ENCODE peak calls at places on chromosome 18, in four cellular contexts. N, B, J and R are unnamed samples.

GRCh38 chr18:52822160-52822559 is 482.2 kb downstream of the DCC start:
- DNase-seq in N (no peak), B (no peak), J (no peak), R (no peak)

GRCh38 chr18:46152808-46153617 is 48.8 kb downstream of the HAUS1 start:
- DNase-seq in N (no peak), B (no peak), J (no peak), R (peak; percentile 26)

GRCh38 chr18:389658-390357 is 110.7 kb downstream of the COLEC12 start:
- DNase-seq in N (peak; percentile 22), B (no peak), J (no peak), R (no peak)

GRCh38 chr18:51447351-51447896 is 249.9 kb upstream of the MEX3C start:
- DNase-seq in N (no peak), B (no peak), J (no peak), R (no peak)

GRCh38 chr18:2905802-2906521 is 59.2 kb downstream of the EMILIN2 start:
- DNase-seq in N (no peak), B (peak; percentile 83), J (peak; percentile 20), R (peak; percentile 88)

GRCh38 chr18:55106906-55107305 is 147.6 kb upstream of the CCDC68 start:
- DNase-seq in N (no peak), B (no peak), J (no peak), R (no peak)

GRCh38 chr18:44798433-44799048 is 117.9 kb downstream of the SETBP1 start:
- DNase-seq in N (no peak), B (no peak), J (no peak), R (no peak)

GRCh38 chr18:56836173-56836572 is 185.0 kb downstream of the WDR7 start:
- DNase-seq in N (no peak), B (no peak), J (no peak), R (no peak)

GRCh38 chr18:72470391-72470790 is 73.8 kb downstream of the CBLN2 start:
- DNase-seq in N (no peak), B (no peak), J (no peak), R (no peak)

GRCh38 chr18:9475643-9476580 is 599 bp downstream of the RALBP1 start:
- DNase-seq in N (peak; percentile 39), B (no peak), J (peak; percentile 57), R (peak; percentile 82)

GRCh38 chr18:48172226-48173006 is 236.8 kb downstream of the ZBTB7C start:
- DNase-seq in N (no peak), B (no peak), J (no peak), R (no peak)

GRCh38 chr18:10476430-10476829 is 22.0 kb downstream of the APCDD1 start:
- DNase-seq in N (peak; percentile 37), B (peak; percentile 50), J (no peak), R (no peak)

GRCh38 chr18:407825-408224 is 92.7 kb downstream of the COLEC12 start:
- DNase-seq in N (no peak), B (no peak), J (no peak), R (no peak)

GRCh38 chr18:3653263-3653858 is 203.4 kb downstream of the TGIF1 start:
- DNase-seq in N (no peak), B (no peak), J (no peak), R (no peak)

GRCh38 chr18:23302852-23303527 is 150.1 kb upstream of the RIOK3 start:
- DNase-seq in N (peak; percentile 81), B (no peak), J (no peak), R (no peak)

GRCh38 chr18:8960740-8961657 is 141.5 kb upstream of the NDUFV2 start:
- DNase-seq in N (peak; percentile 86), B (no peak), J (no peak), R (no peak)

GRCh38 chr18:59308201-59309014 is 10.0 kb downstream of the CPLX4 start:
- DNase-seq in N (peak; percentile 45), B (peak; percentile 68), J (peak; percentile 40), R (peak; percentile 76)

GRCh38 chr18:21826196-21826595 is 85.6 kb downstream of the MIB1 start:
- DNase-seq in N (peak; percentile 70), B (no peak), J (no peak), R (no peak)

GRCh38 chr18:38369772-38370690 is 804.4 kb upstream of the CELF4 start:
- DNase-seq in N (no peak), B (no peak), J (no peak), R (no peak)

GRCh38 chr18:51525453-51526225 is 328.2 kb upstream of the MEX3C start:
- DNase-seq in N (no peak), B (no peak), J (no peak), R (no peak)

GRCh38 chr18:2921778-2922177 is 75.0 kb downstream of the EMILIN2 start:
- DNase-seq in N (no peak), B (no peak), J (no peak), R (no peak)

GRCh38 chr18:55002261-55002660 is 43.0 kb upstream of the CCDC68 start:
- DNase-seq in N (no peak), B (no peak), J (no peak), R (no peak)

GRCh38 chr18:78822171-78822570 is 157.4 kb upstream of the SALL3 start:
- DNase-seq in N (no peak), B (no peak), J (no peak), R (no peak)

GRCh38 chr18:2420367-2420766 is 150.9 kb downstream of the METTL4 start:
- DNase-seq in N (no peak), B (no peak), J (no peak), R (no peak)

GRCh38 chr18:907171-907879 is 2.7 kb downstream of the ADCYAP1 start:
- DNase-seq in N (no peak), B (no peak), J (no peak), R (no peak)

GRCh38 chr18:57743008-57743407 is 60.1 kb downstream of the ATP8B1 start:
- DNase-seq in N (peak; percentile 81), B (no peak), J (no peak), R (no peak)

GRCh38 chr18:58088723-58089074 is 44.7 kb downstream of the NEDD4L start:
- DNase-seq in N (no peak), B (no peak), J (no peak), R (no peak)

GRCh38 chr18:31154186-31154585 is 8.5 kb downstream of the DSC1 start:
- DNase-seq in N (no peak), B (no peak), J (no peak), R (no peak)

GRCh38 chr18:58638446-58638845 is 9.6 kb upstream of the ALPK2 start:
- DNase-seq in N (no peak), B (no peak), J (no peak), R (no peak)

GRCh38 chr18:26977791-26978190 is 112.3 kb upstream of the AQP4 start:
- DNase-seq in N (no peak), B (no peak), J (no peak), R (no peak)

GRCh38 chr18:40987581-40987980 is 967.5 kb upstream of the PIK3C3 start:
- DNase-seq in N (no peak), B (no peak), J (no peak), R (no peak)
- H3K27ac ChIP-seq in N (no peak overlapping the region), B (no peak overlapping the region), J (no peak overlapping the region), R (no peak overlapping the region)

GRCh38 chr18:70280007-70280925 is 8.6 kb upstream of the SOCS6 start:
- DNase-seq in N (peak; percentile 55), B (no peak), J (no peak), R (no peak)

GRCh38 chr18:70271742-70272141 is 17.1 kb upstream of the SOCS6 start:
- DNase-seq in N (no peak), B (no peak), J (no peak), R (no peak)

GRCh38 chr18:70279470-70279869 is 9.4 kb upstream of the SOCS6 start:
- DNase-seq in N (peak; percentile 22), B (no peak), J (no peak), R (no peak)

GRCh38 chr18:70273021-70273420 is 15.8 kb upstream of the SOCS6 start:
- DNase-seq in N (no peak), B (no peak), J (no peak), R (no peak)

GRCh38 chr18:70276416-70277145 is 12.3 kb upstream of the SOCS6 start:
- DNase-seq in N (no peak), B (no peak), J (no peak), R (no peak)
- H3K27ac ChIP-seq in N (no peak overlapping the region), B (no peak overlapping the region), J (no peak overlapping the region), R (no peak overlapping the region)

DNA sequence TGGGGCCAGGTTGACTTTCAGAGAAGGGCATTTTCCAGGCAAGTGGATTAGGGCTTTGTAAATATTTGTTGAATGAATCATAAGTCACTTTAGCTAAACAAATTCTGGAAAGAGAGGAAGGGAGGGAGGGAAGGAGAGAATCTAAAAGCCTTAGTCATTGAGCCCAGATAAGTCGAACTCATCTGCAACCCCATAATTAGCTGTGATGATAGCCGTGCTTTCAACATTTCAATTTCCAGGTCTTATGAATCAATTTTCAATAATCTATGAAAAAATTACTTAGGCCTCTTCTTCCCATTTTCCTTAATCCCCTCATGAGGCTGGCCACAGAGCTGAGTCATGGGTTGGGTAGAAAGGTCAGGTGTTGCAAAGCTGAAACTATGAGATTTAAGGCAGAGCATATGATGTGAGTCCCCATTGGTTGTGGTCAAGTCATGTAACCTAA is 111.9 kb upstream of the MAPRE2 start:
- DNase-seq in N (peak; percentile 91), B (no peak), J (no peak), R (no peak)
- H3K27ac ChIP-seq in N (peak overlapping the region; percentile 56), B (no peak overlapping the region), J (no peak overlapping the region), R (no peak overlapping the region)

GRCh38 chr18:24403076-24403475 is 5.5 kb upstream of the OSBPL1A start:
- DNase-seq in N (no peak), B (no peak), J (no peak), R (no peak)

GRCh38 chr18:24400587-24400986 is 3.0 kb upstream of the OSBPL1A start:
- DNase-seq in N (no peak), B (no peak), J (no peak), R (no peak)

GRCh38 chr18:24402209-24402785 is 4.7 kb upstream of the OSBPL1A start:
- DNase-seq in N (no peak), B (no peak), J (no peak), R (no peak)

GRCh38 chr18:24408496-24408895 is 10.9 kb upstream of the OSBPL1A start:
- DNase-seq in N (no peak), B (no peak), J (no peak), R (no peak)

GRCh38 chr18:24404591-24404990 is 7.0 kb upstream of the OSBPL1A start:
- DNase-seq in N (no peak), B (no peak), J (no peak), R (no peak)
- H3K27ac ChIP-seq in N (no peak overlapping the region), B (no peak overlapping the region), J (no peak overlapping the region), R (no peak overlapping the region)